ENCODE peak calls at places on chromosomes 1 and 21, in eight cellular contexts. T, W, D, F, K, S, E and P are unnamed samples.

GRCh38 chr1:115650961-115651360 is 9.2 kb downstream of the VANGL1 start:
- DNase-seq in T (no peak), W (no peak), D (no peak), F (no peak), K (peak; percentile 67), S (peak; percentile 64), E (no peak), P (no peak)

GRCh38 chr1:61050541-61051454 is 31.6 kb upstream of the NFIA start:
- DNase-seq in T (peak; percentile 55), W (no peak), D (peak; percentile 28), F (peak; percentile 51), K (peak; percentile 61), S (peak; percentile 66), E (no peak), P (peak; percentile 93)

GRCh38 chr1:20233866-20234265 is 47.5 kb upstream of the PLA2G2C start:
- DNase-seq in T (no peak), W (no peak), D (no peak), F (no peak), K (no peak), S (no peak), E (no peak), P (no peak)

GRCh38 chr1:222071313-222071886 is 329.5 kb upstream of the DUSP10 start:
- DNase-seq in T (no peak), W (no peak), D (no peak), F (no peak), K (no peak), S (no peak), E (no peak), P (no peak)

GRCh38 chr1:36425791-36426190 is 24.5 kb downstream of the OSCP1 start:
- DNase-seq in T (no peak), W (no peak), D (no peak), F (peak; percentile 23), K (no peak), S (no peak), E (peak; percentile 25), P (no peak)

GRCh38 chr1:63827411-63828321 is 53.8 kb downstream of the ROR1 start:
- DNase-seq in T (no peak), W (no peak), D (no peak), F (peak; percentile 84), K (no peak), S (no peak), E (peak; percentile 25), P (no peak)

GRCh38 chr1:1324084-1324523 is 356 bp downstream of the INTS11 start:
- DNase-seq in T (no peak), W (no peak), D (no peak), F (no peak), K (no peak), S (no peak), E (no peak), P (peak; percentile 95)

GRCh38 chr1:218967836-218968235 is 205.8 kb upstream of the LYPLAL1 start:
- DNase-seq in T (no peak), W (no peak), D (no peak), F (no peak), K (no peak), S (no peak), E (peak; percentile 39), P (no peak)

GRCh38 chr1:235077571-235078479 is 50.8 kb downstream of the TOMM20 start:
- DNase-seq in T (peak; percentile 59), W (no peak), D (no peak), F (peak; percentile 25), K (no peak), S (no peak), E (peak; percentile 50), P (peak; percentile 53)

GRCh38 chr1:33436557-33437296 is 5.8 kb upstream of the PHC2 start:
- DNase-seq in T (no peak), W (no peak), D (no peak), F (no peak), K (no peak), S (no peak), E (peak; percentile 28), P (no peak)

GRCh38 chr1:228825840-228826484 is 90.7 kb downstream of the RHOU start:
- DNase-seq in T (no peak), W (no peak), D (no peak), F (no peak), K (no peak), S (no peak), E (no peak), P (no peak)
- H3K4me1 ChIP-seq in T (peaks cover 4% of the 10 kb centered on the region), W (no peaks in the 10 kb centered on the region), D (peaks cover 16% of the 10 kb centered on the region), F (no peaks in the 10 kb centered on the region), K (peaks cover 5% of the 10 kb centered on the region), S (no peaks in the 10 kb centered on the region), E (peaks cover 5% of the 10 kb centered on the region), P (no peaks in the 10 kb centered on the region)

GRCh38 chr1:169513208-169513607 is 27.5 kb upstream of the SLC19A2 start:
- DNase-seq in T (no peak), W (no peak), D (no peak), F (peak; percentile 33), K (no peak), S (no peak), E (no peak), P (no peak)
- H3K4me1 ChIP-seq in T (no peaks in the 10 kb centered on the region), W (no peaks in the 10 kb centered on the region), D (peaks cover 23% of the 10 kb centered on the region), F (peaks cover 22% of the 10 kb centered on the region), K (peaks cover 15% of the 10 kb centered on the region), S (peaks cover 11% of the 10 kb centered on the region), E (no peaks in the 10 kb centered on the region), P (peaks cover 13% of the 10 kb centered on the region)

GRCh38 chr21:42308161-42308913 is 6.9 kb downstream of the TFF3 start:
- DNase-seq in T (no peak), W (no peak), D (no peak), F (no peak), K (no peak), S (no peak), E (no peak), P (peak; percentile 68)
- H3K4me1 ChIP-seq in T (peaks cover 4% of the 10 kb centered on the region), W (no peaks in the 10 kb centered on the region), D (no peaks in the 10 kb centered on the region), F (no peaks in the 10 kb centered on the region), K (peaks cover 29% of the 10 kb centered on the region), S (no peaks in the 10 kb centered on the region), E (no peaks in the 10 kb centered on the region), P (no peaks in the 10 kb centered on the region)

DNA sequence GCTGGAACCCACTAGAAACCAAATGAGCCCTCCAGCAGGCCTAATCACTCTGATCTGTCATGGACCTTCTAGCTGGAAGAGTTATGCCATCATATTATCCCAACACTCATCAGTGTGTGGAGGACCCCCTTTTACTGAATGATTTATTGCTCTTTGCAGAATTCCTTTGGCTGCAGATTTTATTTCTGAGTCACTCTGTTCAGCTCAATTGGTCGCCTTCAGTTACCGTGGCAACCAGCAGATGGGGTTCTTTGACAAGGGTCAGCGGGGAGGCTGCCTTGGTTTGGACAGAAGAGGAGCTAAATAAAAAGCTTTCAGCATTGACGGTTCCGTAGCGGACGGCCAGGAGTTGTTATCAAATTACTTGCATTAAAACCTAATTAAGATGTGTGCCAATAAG is 220.1 kb downstream of the SDCCAG8 start:
- DNase-seq in T (no peak), W (no peak), D (no peak), F (no peak), K (no peak), S (no peak), E (peak; percentile 64), P (no peak)
- H3K4me1 ChIP-seq in T (no peaks in the 10 kb centered on the region), W (no peaks in the 10 kb centered on the region), D (no peaks in the 10 kb centered on the region), F (peaks cover 17% of the 10 kb centered on the region), K (no peaks in the 10 kb centered on the region), S (no peaks in the 10 kb centered on the region), E (peaks cover 11% of the 10 kb centered on the region), P (peaks cover 12% of the 10 kb centered on the region)

GRCh38 chr1:92484171-92484471 is 2.6 kb downstream of the GFI1 start:
- DNase-seq in T (no peak), W (no peak), D (no peak), F (no peak), K (no peak), S (no peak), E (no peak), P (peak; percentile 80)

GRCh38 chr1:92487078-92487605 is 417 bp upstream of the GFI1 start:
- DNase-seq in T (no peak), W (no peak), D (no peak), F (no peak), K (peak; percentile 10), S (no peak), E (no peak), P (peak; percentile 75)

GRCh38 chr1:92486251-92487077 is at the start of gene GFI1:
- DNase-seq in T (peak; percentile 47), W (no peak), D (no peak), F (peak; percentile 62), K (peak; percentile 65), S (peak; percentile 61), E (no peak), P (peak; percentile 91)

GRCh38 chr1:92484472-92485373 is 2.0 kb downstream of the GFI1 start:
- DNase-seq in T (peak; percentile 43), W (no peak), D (no peak), F (peak; percentile 33), K (peak; percentile 59), S (peak; percentile 47), E (no peak), P (peak; percentile 83)

DNA sequence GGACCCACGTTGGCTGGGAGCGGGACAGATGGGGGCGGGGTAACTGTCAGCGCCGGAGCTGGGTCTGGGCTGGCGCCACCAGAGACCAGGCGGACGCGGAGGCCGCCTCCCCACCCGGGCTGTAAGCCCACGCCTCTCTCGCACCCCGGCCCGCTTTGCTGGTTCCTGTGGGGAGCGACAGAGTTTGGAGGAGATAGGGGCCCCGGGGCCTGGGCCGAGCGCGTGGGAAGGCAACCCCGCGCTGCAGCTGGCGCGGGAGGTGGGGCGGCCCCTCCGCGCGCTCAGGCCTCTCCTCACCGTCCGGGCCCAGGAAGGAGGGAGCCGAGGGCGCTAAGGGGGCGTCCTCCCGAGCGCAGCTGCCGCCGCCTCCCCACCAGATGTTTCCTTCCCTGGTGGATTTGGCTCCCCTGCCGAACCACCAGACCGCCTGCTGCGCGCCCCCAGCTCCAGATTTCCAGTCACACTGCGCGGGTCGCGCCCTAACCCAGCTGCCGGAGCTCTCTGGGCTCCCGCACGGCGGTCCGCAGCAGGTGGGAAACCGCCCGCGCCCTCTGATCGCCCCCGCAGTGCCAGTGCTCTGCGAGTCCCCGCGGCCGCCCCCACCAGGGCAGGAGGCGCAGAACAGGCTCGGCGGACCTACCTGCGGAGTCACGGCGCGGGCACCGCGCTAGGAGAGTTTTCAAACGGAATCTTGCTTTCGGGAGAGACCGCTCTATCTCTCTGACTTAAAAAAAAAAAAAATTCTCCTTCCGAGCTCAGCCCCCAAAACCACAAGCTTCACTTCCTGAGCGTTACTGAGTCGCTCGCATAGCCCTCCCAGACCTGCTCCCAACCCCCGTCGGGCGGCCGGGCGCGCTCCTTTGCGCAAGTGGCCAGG is 1.1 kb downstream of the GFI1 start:
- DNase-seq in T (peak; percentile 69), W (no peak), D (no peak), F (peak; percentile 36), K (peak; percentile 76), S (peak; percentile 70), E (no peak), P (peak; percentile 89)
- H3K4me1 ChIP-seq in T (peaks cover 31% of the 10 kb centered on the region), W (peaks cover 16% of the 10 kb centered on the region), D (peaks cover 28% of the 10 kb centered on the region), F (peaks cover 9% of the 10 kb centered on the region), K (peaks cover 56% of the 10 kb centered on the region), S (peaks cover 33% of the 10 kb centered on the region), E (peaks cover 8% of the 10 kb centered on the region), P (peaks cover 21% of the 10 kb centered on the region)